ENCODE peak calls at places on chromosomes 11 and 22, in six cellular contexts. Q is skeletal muscle cell, F is A549, S is stomach, B is choroid plexus epithelial cell, U is D721Med. R is an unnamed sample.
A peak's percentile ranks its signal among the peaks of the same experiment; 100 is the strongest.

GRCh38 chr22:17781319-17782031 is 7.2 kb upstream of the BID start:
- DNase-seq in Q (peak; percentile 74), F (peak; percentile 68), S (no peak), B (peak; percentile 92), U (no peak), R (peak; percentile 32)

GRCh38 chr11:128894685-128895084 is 3.5 kb downstream of the KCNJ5 start:
- DNase-seq in Q (no peak), F (no peak), S (peak; percentile 93), B (no peak), U (no peak), R (no peak)

GRCh38 chr22:18984564-18984963 is 48.5 kb upstream of the PRODH start:
- DNase-seq in Q (no peak), F (no peak), S (no peak), B (no peak), U (no peak), R (no peak)

GRCh38 chr11:94751806-94752205 is 16.4 kb upstream of the AMOTL1 start:
- DNase-seq in Q (no peak), F (no peak), S (no peak), B (no peak), U (no peak), R (no peak)

GRCh38 chr11:114293201-114293711 is 2.9 kb upstream of the NNMT start:
- DNase-seq in Q (no peak), F (no peak), S (no peak), B (no peak), U (no peak), R (no peak)

GRCh38 chr11:93085097-93085496 is 112.7 kb downstream of the SLC36A4 start:
- DNase-seq in Q (no peak), F (no peak), S (no peak), B (peak; percentile 16), U (no peak), R (no peak)

GRCh38 chr11:66607126-66607834 is 9.2 kb upstream of the RBM14 start:
- DNase-seq in Q (peak; percentile 72), F (no peak), S (peak; percentile 53), B (peak; percentile 74), U (no peak), R (no peak)

GRCh38 chr22:21916309-21916918 is 36.2 kb downstream of the PPM1F start:
- DNase-seq in Q (no peak), F (no peak), S (no peak), B (no peak), U (no peak), R (no peak)

GRCh38 chr11:78350646-78351165 is 66.9 kb downstream of the GAB2 start:
- DNase-seq in Q (no peak), F (no peak), S (no peak), B (peak; percentile 70), U (no peak), R (no peak)

GRCh38 chr11:75350122-75350742 is 1.2 kb downstream of the ARRB1 start:
- DNase-seq in Q (no peak), F (no peak), S (no peak), B (no peak), U (no peak), R (no peak)

GRCh38 chr11:104165014-104165413 is 1.1 kb upstream of the PDGFD start:
- DNase-seq in Q (no peak), F (no peak), S (no peak), B (no peak), U (no peak), R (no peak)

GRCh38 chr22:47225931-47226633 is 463.6 kb downstream of the TBC1D22A start:
- DNase-seq in Q (no peak), F (no peak), S (no peak), B (no peak), U (no peak), R (no peak)

GRCh38 chr22:22112533-22113294 is 130.1 kb upstream of the TOP3B start:
- DNase-seq in Q (no peak), F (no peak), S (no peak), B (no peak), U (no peak), R (no peak)

GRCh38 chr11:117180020-117180419 is 1.5 kb downstream of the SIDT2 start:
- DNase-seq in Q (no peak), F (no peak), S (peak; percentile 24), B (peak; percentile 39), U (no peak), R (no peak)

GRCh38 chr22:40400173-40400572 is 29.8 kb downstream of the SGSM3 start:
- DNase-seq in Q (no peak), F (no peak), S (peak; percentile 52), B (no peak), U (no peak), R (no peak)

GRCh38 chr11:10328314-10329090 is 23.6 kb downstream of the ADM start:
- DNase-seq in Q (no peak), F (no peak), S (no peak), B (peak; percentile 81), U (no peak), R (no peak)

GRCh38 chr22:37383342-37383741 is 43.9 kb downstream of the ELFN2 start:
- DNase-seq in Q (no peak), F (no peak), S (no peak), B (no peak), U (no peak), R (no peak)

GRCh38 chr22:17303441-17303839 is 65.8 kb upstream of the CECR2 start:
- DNase-seq in Q (no peak), F (no peak), S (peak; percentile 13), B (no peak), U (no peak), R (no peak)

GRCh38 chr11:111977141-111978027 is 40.2 kb downstream of the DIXDC1 start:
- DNase-seq in Q (no peak), F (no peak), S (peak; percentile 68), B (peak; percentile 34), U (no peak), R (no peak)

GRCh38 chr22:19464975-19465374 is 14.0 kb downstream of the UFD1 start:
- DNase-seq in Q (no peak), F (no peak), S (no peak), B (no peak), U (no peak), R (no peak)

GRCh38 chr11:2312232-2313042 is 10.6 kb downstream of the TSPAN32 start:
- DNase-seq in Q (no peak), F (no peak), S (no peak), B (peak; percentile 10), U (no peak), R (no peak)

GRCh38 chr11:107567739-107568335 is 2.3 kb upstream of the ALKBH8 start:
- DNase-seq in Q (no peak), F (no peak), S (no peak), B (no peak), U (no peak), R (no peak)

GRCh38 chr11:92948116-92948515 is 21.3 kb upstream of the MTNR1B start:
- DNase-seq in Q (no peak), F (peak; percentile 41), S (peak; percentile 70), B (no peak), U (no peak), R (no peak)

GRCh38 chr11:84899740-84900139 is 727.4 kb downstream of the DLG2 start:
- DNase-seq in Q (no peak), F (no peak), S (no peak), B (peak; percentile 50), U (no peak), R (no peak)

GRCh38 chr11:132653237-132653636 is 879.1 kb downstream of the OPCML start:
- DNase-seq in Q (no peak), F (no peak), S (no peak), B (no peak), U (no peak), R (no peak)

GRCh38 chr11:35139883-35140282 is 912 bp downstream of the CD44 start:
- DNase-seq in Q (no peak), F (no peak), S (no peak), B (no peak), U (no peak), R (no peak)

GRCh38 chr11:122068096-122068495 is 47.9 kb downstream of the BLID start:
- DNase-seq in Q (no peak), F (no peak), S (no peak), B (no peak), U (no peak), R (no peak)

GRCh38 chr11:78733031-78733430 is 158.4 kb upstream of the NARS2 start:
- DNase-seq in Q (no peak), F (no peak), S (no peak), B (no peak), U (no peak), R (no peak)

GRCh38 chr11:2576116-2576515 is 123.7 kb downstream of the KCNQ1OT1 start:
- DNase-seq in Q (no peak), F (no peak), S (no peak), B (no peak), U (no peak), R (no peak)

GRCh38 chr11:89184021-89184420 is 6.3 kb downstream of the TYR start:
- DNase-seq in Q (no peak), F (no peak), S (no peak), B (peak; percentile 1), U (no peak), R (no peak)

GRCh38 chr11:35214792-35215193 is 75.8 kb downstream of the CD44 start:
- DNase-seq in Q (peak; percentile 95), F (no peak), S (no peak), B (peak; percentile 99), U (no peak), R (no peak)

GRCh38 chr11:32060063-32060462 is 30.8 kb upstream of the RCN1 start:
- DNase-seq in Q (no peak), F (no peak), S (no peak), B (no peak), U (no peak), R (no peak)

GRCh38 chr11:29826878-29827277 is 190.0 kb downstream of the KCNA4 start:
- DNase-seq in Q (no peak), F (no peak), S (no peak), B (no peak), U (no peak), R (no peak)

GRCh38 chr11:120632579-120632978 is 121.0 kb downstream of the GRIK4 start:
- DNase-seq in Q (no peak), F (peak; percentile 24), S (no peak), B (no peak), U (no peak), R (no peak)

GRCh38 chr11:109960831-109961230 is 132.4 kb upstream of the ZC3H12C start:
- DNase-seq in Q (peak; percentile 96), F (no peak), S (no peak), B (peak; percentile 99), U (no peak), R (no peak)

GRCh38 chr22:45554861-45555260 is 52.2 kb downstream of the FBLN1 start:
- DNase-seq in Q (no peak), F (no peak), S (no peak), B (no peak), U (no peak), R (no peak)

GRCh38 chr11:79794484-79795393 is 353.9 kb upstream of the TENM4 start:
- DNase-seq in Q (no peak), F (no peak), S (no peak), B (no peak), U (no peak), R (no peak)